ENCODE peak calls at places on chromosomes 1 and 21, in four cellular contexts. I is upper lobe of right lung, V is mammary epithelial cell, X is NT2/D1. U is an unnamed sample. For H3K4me1, the result is how much of the 10 kb centered on the place peaks cover.

GRCh38 chr1:7380712-7381111 is 390.4 kb upstream of the VAMP3 start:
- DNase-seq in I (no peak), X (no peak), V (peak), U (no peak)

GRCh38 chr1:32701421-32701911 is 1.1 kb downstream of the SYNC start:
- DNase-seq in X (no peak), V (no peak), I (peak), U (no peak)

GRCh38 chr1:187838335-187839293 is 1009.9 kb downstream of the PLA2G4A start:
- DNase-seq in V (peak), X (no peak), I (no peak), U (no peak)

GRCh38 chr1:44798481-44799365 is 1.5 kb upstream of the PLK3 start:
- DNase-seq in I (peak), V (no peak), X (no peak), U (no peak)

GRCh38 chr21:46154155-46154954 is 1.0 kb downstream of the FTCD start:
- DNase-seq in V (no peak), I (peak), X (no peak), U (peak)

GRCh38 chr1:223531742-223532341 is 133.7 kb downstream of the CAPN8 start:
- DNase-seq in X (peak), V (peak), I (peak), U (peak)

GRCh38 chr21:45551316-45551715 is 9.1 kb upstream of the SLC19A1 start:
- DNase-seq in V (peak), I (peak), X (no peak), U (no peak)

GRCh38 chr1:231518485-231519035 is 9.9 kb upstream of the TSNAX start:
- DNase-seq in V (no peak), X (no peak), I (no peak), U (no peak)

GRCh38 chr1:61486783-61487505 is 238.0 kb downstream of the TM2D1 start:
- DNase-seq in V (peak), I (no peak), X (no peak), U (no peak)

GRCh38 chr1:100959502-100960060 is 63.7 kb downstream of the SLC30A7 start:
- DNase-seq in X (no peak), I (no peak), V (no peak), U (no peak)

GRCh38 chr1:38283736-38284470 is 237.3 kb upstream of the POU3F1 start:
- DNase-seq in X (no peak), I (no peak), V (no peak), U (no peak)

GRCh38 chr21:38341546-38342012 is 84.8 kb downstream of the KCNJ15 start:
- DNase-seq in I (peak), X (no peak), V (no peak), U (peak)

GRCh38 chr1:89483010-89483756 is 41.4 kb upstream of the LRRC8B start:
- DNase-seq in V (peak), X (peak), I (peak), U (peak)

GRCh38 chr1:6241887-6242740 is 1.9 kb upstream of the HES3 start:
- DNase-seq in V (no peak), X (no peak), I (no peak), U (peak)

GRCh38 chr1:61295818-61296537 is 213.6 kb downstream of the NFIA start:
- DNase-seq in I (no peak), V (no peak), X (peak), U (no peak)

GRCh38 chr1:234486858-234487830 is 8.2 kb upstream of the TARBP1 start:
- DNase-seq in V (peak), I (no peak), X (no peak), U (no peak)

DNA sequence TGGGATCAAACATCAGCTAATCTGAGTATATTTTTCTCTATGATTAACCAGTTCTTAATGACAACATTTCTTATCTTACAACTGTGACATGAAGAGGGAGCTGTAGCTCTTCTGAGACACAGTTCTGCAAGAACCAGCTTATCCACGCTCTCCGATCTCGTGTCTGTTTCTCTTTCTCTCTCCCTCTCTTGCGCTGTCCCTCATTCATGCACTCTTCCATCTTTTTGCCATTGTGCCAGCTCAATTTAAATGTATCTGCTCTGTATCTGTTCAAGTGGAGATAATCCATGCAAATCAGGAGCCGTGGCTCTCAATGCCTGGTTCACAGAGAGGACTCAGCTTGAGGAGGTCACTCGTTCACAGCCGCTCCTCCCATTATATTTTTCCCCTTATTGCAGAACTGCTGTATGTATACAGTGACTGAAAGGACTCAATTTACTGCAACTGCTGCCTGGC is 494.7 kb upstream of the ADGRL2 start:
- DNase-seq in V (peak), I (no peak), X (no peak), U (no peak)
- H3K4me1 ChIP-seq in V (under half), I (under half), X (under half), U (under half)

GRCh38 chr1:15757575-15758401 is 807 bp upstream of the FBLIM1 start:
- DNase-seq in X (no peak), V (no peak), I (no peak), U (no peak)

GRCh38 chr1:15755643-15756040 is 3.0 kb upstream of the FBLIM1 start:
- DNase-seq in I (no peak), V (no peak), X (no peak), U (no peak)

GRCh38 chr1:15758537-15758936 is at the start of gene FBLIM1:
- DNase-seq in X (no peak), V (no peak), I (no peak), U (peak)

GRCh38 chr1:15756143-15757015 is 2.2 kb upstream of the FBLIM1 start:
- DNase-seq in I (no peak), V (peak), X (no peak), U (no peak)

GRCh38 chr1:15757016-15757543 is 1.5 kb upstream of the FBLIM1 start:
- DNase-seq in I (no peak), V (no peak), X (no peak), U (no peak)
- H3K4me1 ChIP-seq in I (under half), V (under half), X (under half), U (under half)

DNA sequence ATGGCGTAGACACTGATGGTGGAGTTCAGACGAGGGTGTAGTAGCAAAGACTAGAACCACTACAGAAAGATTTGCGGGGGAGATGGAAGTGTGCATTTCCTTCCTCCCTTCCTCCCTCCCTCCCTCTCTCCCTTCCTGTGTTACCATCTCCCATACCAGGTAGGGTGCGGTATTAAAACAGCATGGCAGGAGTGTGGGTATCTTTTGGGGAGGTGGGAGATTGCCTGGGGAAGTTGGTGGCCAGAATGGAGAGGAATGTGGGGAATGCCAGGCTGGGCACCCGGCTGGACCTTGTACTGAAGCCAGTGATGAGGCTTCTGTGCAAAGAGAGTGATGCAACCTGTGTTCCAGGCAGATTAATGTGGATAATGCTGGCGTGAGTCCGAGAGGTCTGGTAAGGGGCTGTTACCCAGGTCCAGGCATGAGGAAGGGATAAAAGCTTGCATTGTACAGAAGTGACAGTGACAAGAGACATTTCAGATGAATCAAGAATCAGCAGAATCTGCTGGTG is 30.3 kb upstream of the PPP2R5A start:
- DNase-seq in I (no peak), V (no peak), X (no peak), U (no peak)
- H3K4me1 ChIP-seq in I (under half), V (under half), X (under half), U (under half)

GRCh38 chr1:40981702-40982448 is 2.4 kb downstream of the CTPS1 start:
- DNase-seq in I (no peak), V (no peak), X (no peak), U (no peak)

GRCh38 chr1:40983286-40983685 is 3.8 kb downstream of the CTPS1 start:
- DNase-seq in X (no peak), V (no peak), I (no peak), U (no peak)

GRCh38 chr1:40984531-40984930 is 5.0 kb downstream of the CTPS1 start:
- DNase-seq in I (no peak), V (no peak), X (no peak), U (no peak)

GRCh38 chr1:40984066-40984465 is 4.6 kb downstream of the CTPS1 start:
- DNase-seq in X (no peak), I (no peak), V (peak), U (no peak)

DNA sequence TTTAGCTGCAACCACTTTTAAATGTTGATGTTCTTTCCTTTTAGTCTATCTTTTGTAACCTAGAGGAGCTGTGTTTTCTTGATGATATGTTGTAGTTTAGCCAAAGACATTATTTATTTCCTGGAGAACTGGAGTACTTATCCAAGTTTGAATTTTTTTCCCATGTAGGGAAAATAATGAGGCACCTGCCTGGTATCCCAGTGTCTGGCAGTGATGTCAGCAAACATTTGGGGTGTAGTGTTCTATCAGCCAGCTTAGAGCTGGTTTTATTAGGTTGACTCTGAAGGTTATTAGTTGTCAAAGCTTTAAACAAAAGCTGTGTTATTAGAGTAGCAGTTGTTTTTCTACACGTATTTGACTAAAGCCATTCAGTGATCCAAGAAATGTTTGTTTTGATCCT is 3.2 kb downstream of the CTPS1 start:
- DNase-seq in X (no peak), V (no peak), I (no peak), U (no peak)
- H3K4me1 ChIP-seq in X (under half), V (under half), I (under half), U (under half)

U was measured in pancreas.